ENCODE peak calls at places on chromosomes 16 and 17, in seven cellular contexts. K is MM.1S, P is HepG2, O is IMR-90, Z is mammary epithelial cell, R is GM12878, L is fibroblast of lung. B is an unnamed sample.

GRCh38 chr17:80501739-80502577 is 25.6 kb upstream of the NPTX1 start:
- DNase-seq in K (no peak), P (no peak), O (peak; percentile 97), Z (peak; percentile 93), R (no peak), L (peak; percentile 93), B (peak; percentile 92)

GRCh38 chr16:22912654-22913053 is 98.7 kb downstream of the HS3ST2 start:
- DNase-seq in K (no peak), P (no peak), O (no peak), Z (no peak), R (no peak), L (no peak), B (no peak)

GRCh38 chr17:17681744-17682292 is 560 bp downstream of the RAI1 start:
- DNase-seq in K (peak; percentile 35), P (no peak), O (no peak), Z (no peak), R (no peak), L (peak; percentile 30), B (no peak)

GRCh38 chr16:89860747-89861304 is 12.6 kb upstream of the TCF25 start:
- DNase-seq in K (peak; percentile 37), P (peak; percentile 52), O (peak; percentile 17), Z (peak; percentile 32), R (no peak), L (peak; percentile 10), B (no peak)

GRCh38 chr17:38982858-38983746 is 15.9 kb upstream of the FBXO47 start:
- DNase-seq in K (peak; percentile 66), P (peak; percentile 69), O (peak; percentile 75), Z (peak; percentile 38), R (peak; percentile 19), L (peak; percentile 58), B (peak; percentile 35)

GRCh38 chr17:79735096-79735495 is 4.4 kb downstream of the ENPP7 start:
- DNase-seq in K (no peak), P (no peak), O (no peak), Z (no peak), R (no peak), L (no peak), B (no peak)

GRCh38 chr17:37375685-37376084 is at the start of gene C17orf78:
- DNase-seq in K (no peak), P (no peak), O (no peak), Z (no peak), R (no peak), L (no peak), B (no peak)

GRCh38 chr17:11671151-11671550 is 72.9 kb downstream of the DNAH9 start:
- DNase-seq in K (no peak), P (no peak), O (no peak), Z (no peak), R (no peak), L (no peak), B (no peak)

GRCh38 chr17:43019418-43019817 is 2.8 kb downstream of the VAT1 start:
- DNase-seq in K (no peak), P (no peak), O (no peak), Z (no peak), R (no peak), L (no peak), B (no peak)

GRCh38 chr17:9356488-9356911 is 219.1 kb downstream of the STX8 start:
- DNase-seq in K (no peak), P (no peak), O (no peak), Z (no peak), R (no peak), L (no peak), B (no peak)

GRCh38 chr17:67401598-67402504 is 24.8 kb downstream of the PITPNC1 start:
- DNase-seq in K (no peak), P (no peak), O (no peak), Z (no peak), R (no peak), L (no peak), B (no peak)

GRCh38 chr17:70882504-70882903 is 713.2 kb downstream of the KCNJ2 start:
- DNase-seq in K (no peak), P (no peak), O (no peak), Z (no peak), R (no peak), L (no peak), B (no peak)

GRCh38 chr16:11016524-11016988 is 72.2 kb downstream of the CLEC16A start:
- DNase-seq in K (no peak), P (peak; percentile 91), O (peak; percentile 28), Z (no peak), R (no peak), L (no peak), B (no peak)

GRCh38 chr17:30476726-30477082 is 504 bp upstream of the GOSR1 start:
- DNase-seq in K (no peak), P (peak; percentile 9), O (peak; percentile 7), Z (no peak), R (no peak), L (peak; percentile 25), B (peak; percentile 11)

GRCh38 chr17:18027280-18027679 is 11.7 kb downstream of the ATPAF2 start:
- DNase-seq in K (no peak), P (no peak), O (no peak), Z (no peak), R (no peak), L (no peak), B (no peak)

GRCh38 chr16:19991614-19992013 is 82.1 kb downstream of the GPR139 start:
- DNase-seq in K (no peak), P (peak; percentile 20), O (no peak), Z (no peak), R (no peak), L (no peak), B (no peak)

GRCh38 chr16:64225696-64226095 is 896.2 kb downstream of the CDH11 start:
- DNase-seq in K (no peak), P (no peak), O (peak; percentile 1), Z (no peak), R (no peak), L (no peak), B (no peak)

GRCh38 chr17:9900019-9900594 is 5.0 kb downstream of the RCVRN start:
- DNase-seq in K (no peak), P (no peak), O (no peak), Z (no peak), R (no peak), L (peak; percentile 34), B (no peak)

GRCh38 chr17:59131131-59131530 is 23.9 kb downstream of the SKA2 start:
- DNase-seq in K (no peak), P (no peak), O (peak; percentile 30), Z (no peak), R (no peak), L (no peak), B (no peak)

GRCh38 chr16:4142268-4142667 is 26.0 kb upstream of the ADCY9 start:
- DNase-seq in K (no peak), P (no peak), O (no peak), Z (no peak), R (peak; percentile 42), L (no peak), B (no peak)

GRCh38 chr17:78890111-78890897 is 12.7 kb downstream of the CEP295NL start:
- DNase-seq in K (peak; percentile 98), P (no peak), O (no peak), Z (no peak), R (no peak), L (no peak), B (no peak)

GRCh38 chr16:86930001-86930400 is 351.7 kb downstream of the FOXL1 start:
- DNase-seq in K (no peak), P (no peak), O (no peak), Z (no peak), R (no peak), L (peak; percentile 32), B (no peak)
- H3K4me3 ChIP-seq in K (no peak overlapping the region), P (no peak overlapping the region), O (no peak overlapping the region), Z (no peak overlapping the region), R (no peak overlapping the region), L (no peak overlapping the region), B (no peak overlapping the region)

GRCh38 chr16:50309527-50310307 is 43.4 kb downstream of the ADCY7 start:
- DNase-seq in K (no peak), P (peak; percentile 82), O (no peak), Z (no peak), R (no peak), L (no peak), B (no peak)
- H3K9ac ChIP-seq in K (no peak overlapping the region), P (peak overlapping the region; percentile 17), O (no peak overlapping the region), Z (no peak overlapping the region), R (no peak overlapping the region), L (no peak overlapping the region), B (no peak overlapping the region)

GRCh38 chr17:35769895-35770486 is 9.3 kb downstream of the C17orf50 start:
- DNase-seq in K (no peak), P (no peak), O (no peak), Z (no peak), R (no peak), L (no peak), B (no peak)
- TF ChIP-seq CTCF in K (peak; percentile 37), P (peak; percentile 42), O (peak; percentile 4), Z (peak; percentile 47), R (no peak), L (no peak), B (no peak)

DNA sequence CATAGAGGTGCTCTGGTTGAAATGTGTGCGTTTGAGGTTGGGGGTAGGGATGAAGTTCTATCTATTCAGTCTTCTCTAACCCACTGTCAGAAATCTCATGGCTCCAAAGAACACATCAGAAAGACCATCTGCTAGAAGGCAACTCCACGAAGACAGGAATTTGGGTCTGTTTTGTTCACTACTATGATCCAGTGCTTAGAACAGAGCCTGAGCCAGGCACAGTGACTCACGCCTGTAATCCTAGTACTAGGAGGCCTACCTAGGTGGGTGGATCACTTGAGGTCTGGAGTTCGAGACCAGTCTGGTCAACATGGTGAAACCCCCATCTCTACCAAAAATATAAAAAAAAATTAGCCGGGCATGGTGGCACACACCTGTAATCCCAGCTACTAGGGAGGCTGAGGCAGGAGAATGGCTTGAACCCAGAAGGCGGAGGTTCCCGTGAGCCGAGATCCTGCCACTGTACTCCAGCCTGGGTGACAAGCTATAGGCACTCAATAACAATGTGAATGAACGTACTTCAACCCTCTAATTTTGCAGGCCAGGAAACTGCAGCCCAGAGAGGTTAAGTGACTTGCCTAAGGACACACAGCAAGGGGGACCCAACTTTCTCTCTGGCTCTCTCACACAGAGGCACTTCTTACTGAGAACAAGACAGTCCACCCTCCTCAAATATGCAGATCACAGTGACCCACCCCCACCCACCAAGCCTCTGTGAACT is 2.2 kb downstream of the CASKIN2 start:
- DNase-seq in K (no peak), P (no peak), O (peak; percentile 50), Z (no peak), R (no peak), L (peak; percentile 25), B (no peak)
- H3K4me3 ChIP-seq in K (no peak overlapping the region), P (no peak overlapping the region), O (no peak overlapping the region), Z (no peak overlapping the region), R (no peak overlapping the region), L (no peak overlapping the region), B (no peak overlapping the region)

DNA sequence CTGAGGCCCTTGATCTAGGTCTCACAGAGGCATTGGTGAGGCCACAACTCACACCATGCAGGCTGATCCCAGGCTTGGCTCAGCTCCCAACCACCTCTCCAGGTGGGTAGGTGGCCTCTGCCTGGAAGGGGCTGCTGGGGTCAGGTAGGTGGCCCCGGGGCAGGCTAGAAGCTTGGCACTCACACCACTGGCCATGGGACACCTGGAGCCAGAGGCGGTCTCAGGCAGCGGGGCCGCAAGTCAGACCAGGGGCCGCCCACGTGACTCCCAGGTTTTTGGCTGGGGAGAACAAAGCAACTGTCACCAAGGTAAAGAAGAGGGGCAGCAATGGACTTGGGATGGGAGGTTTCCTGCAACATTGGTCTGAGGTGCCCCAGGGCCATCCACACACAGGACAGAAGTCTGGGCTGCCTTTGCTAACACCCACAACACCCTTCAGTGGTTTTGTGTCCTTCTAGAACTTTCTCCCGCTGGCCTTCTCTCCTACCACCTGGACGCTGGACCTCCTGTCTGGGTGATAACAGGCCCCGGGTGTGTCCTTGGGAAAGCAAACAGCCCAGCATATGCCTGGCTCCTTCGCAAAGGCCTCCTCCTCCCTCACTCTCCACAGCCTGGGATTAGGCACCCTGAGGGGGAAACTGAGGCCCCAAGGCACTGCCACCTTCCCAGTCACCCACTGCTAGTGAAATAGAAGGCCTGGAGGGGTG is 16.4 kb downstream of the C16orf74 start:
- DNase-seq in K (no peak), P (no peak), O (no peak), Z (no peak), R (no peak), L (no peak), B (no peak)
- H3K9ac ChIP-seq in K (no peak overlapping the region), P (no peak overlapping the region), O (no peak overlapping the region), Z (no peak overlapping the region), R (no peak overlapping the region), L (no peak overlapping the region), B (no peak overlapping the region)

B was measured in astrocyte.